ENCODE peak calls at places on chromosomes 6 and 20, in eight cellular contexts. B, D, C, Q, U, X, E and H are unnamed samples.

GRCh38 chr20:56750430-56750829 is 121.3 kb downstream of the TFAP2C start:
- DNase-seq in U (no peak), B (no peak), D (no peak), C (peak), Q (no peak), X (no peak), E (no peak), H (peak)

GRCh38 chr20:10558635-10559187 is 115.1 kb downstream of the JAG1 start:
- DNase-seq in E (peak), B (peak), Q (peak), C (no peak), U (peak), D (no peak), X (no peak), H (no peak)

GRCh38 chr6:161228911-161229591 is 44.8 kb downstream of the AGPAT4 start:
- DNase-seq in U (peak), B (peak), C (peak), E (peak), D (no peak), X (no peak), Q (peak), H (peak)

GRCh38 chr20:52484438-52484837 is 292.9 kb upstream of the ZFP64 start:
- DNase-seq in D (no peak), X (no peak), U (peak), C (no peak), E (no peak), Q (peak), B (peak), H (no peak)

GRCh38 chr20:62805711-62806382 is 1.2 kb downstream of the OGFR start:
- DNase-seq in X (no peak), B (no peak), D (no peak), Q (no peak), E (no peak), U (no peak), C (peak), H (peak)

GRCh38 chr20:59598625-59599310 is 5.6 kb upstream of the PHACTR3 start:
- DNase-seq in D (peak), U (peak), Q (no peak), E (peak), B (peak), X (no peak), C (peak), H (peak)

GRCh38 chr6:33908025-33908424 is 104.2 kb upstream of the MLN start:
- DNase-seq in C (no peak), E (no peak), U (no peak), Q (no peak), X (no peak), D (no peak), B (peak), H (no peak)

GRCh38 chr6:54886932-54887584 is 40.5 kb downstream of the FAM83B start:
- DNase-seq in U (no peak), E (no peak), Q (no peak), X (no peak), D (no peak), C (no peak), B (no peak), H (no peak)

GRCh38 chr20:5919634-5920544 is 30.4 kb downstream of the TRMT6 start:
- DNase-seq in E (peak), U (peak), C (no peak), Q (no peak), B (no peak), D (no peak), X (no peak), H (no peak)

GRCh38 chr6:144646066-144646800 is 361.1 kb downstream of the UTRN start:
- DNase-seq in B (peak), C (no peak), Q (no peak), E (no peak), X (no peak), U (no peak), D (no peak), H (no peak)

GRCh38 chr6:2509746-2510145 is 241.0 kb downstream of the MYLK4 start:
- DNase-seq in B (no peak), D (no peak), C (no peak), X (no peak), Q (no peak), U (no peak), E (no peak), H (no peak)

GRCh38 chr6:18330548-18331066 is 56.5 kb upstream of the RNF144B start:
- DNase-seq in B (no peak), E (no peak), U (no peak), D (no peak), X (no peak), C (no peak), Q (no peak), H (no peak)

GRCh38 chr6:5695260-5696245 is 311.2 kb downstream of the NRN1 start:
- DNase-seq in U (peak), E (peak), B (peak), C (no peak), D (no peak), Q (peak), X (no peak), H (no peak)

GRCh38 chr6:69632932-69633331 is 163.9 kb downstream of the LMBRD1 start:
- DNase-seq in E (no peak), D (no peak), Q (no peak), C (no peak), B (no peak), X (no peak), U (no peak), H (no peak)